ENCODE peak calls at places on chromosomes 5 and 9, in seven cellular contexts. S is tibial nerve, L is astrocyte, F is glutamatergic neuron, H is BE2C, X is bronchial epithelial cell, J is neural crest cell. V is an unnamed sample.

GRCh38 chr5:109693535-109694152 is 3.9 kb downstream of the MAN2A1 start:
- DNase-seq in X (peak; percentile 63), J (no peak), S (no peak), H (no peak), F (no peak), L (peak; percentile 67), V (no peak)

GRCh38 chr5:150155258-150156032 is at the start of gene PDGFRB:
- DNase-seq in L (peak; percentile 78), X (no peak), S (peak; percentile 93), H (peak; percentile 95), F (peak; percentile 60), J (peak; percentile 58), V (peak; percentile 77)

GRCh38 chr5:122774519-122774860 is 390 bp upstream of the SNX2 start:
- DNase-seq in S (no peak), J (no peak), X (no peak), L (no peak), F (no peak), H (no peak), V (no peak)

GRCh38 chr5:168300377-168301182 is 9.1 kb downstream of the WWC1 start:
- DNase-seq in X (peak; percentile 55), J (no peak), L (no peak), F (no peak), H (no peak), S (no peak), V (peak; percentile 21)

GRCh38 chr5:180832638-180833068 is 28.4 kb downstream of the ZFP62 start:
- DNase-seq in X (no peak), H (no peak), J (no peak), S (no peak), F (no peak), L (no peak), V (no peak)

GRCh38 chr5:173829826-173830225 is 58.3 kb upstream of the CPEB4 start:
- DNase-seq in F (no peak), L (peak; percentile 48), S (no peak), X (peak; percentile 79), H (peak; percentile 47), J (no peak), V (peak; percentile 15)

GRCh38 chr9:132283863-132284262 is 70.9 kb downstream of the SETX start:
- DNase-seq in J (no peak), F (no peak), H (no peak), L (peak; percentile 57), S (no peak), X (no peak), V (no peak)

GRCh38 chr5:151214614-151215545 is 9.0 kb downstream of the CCDC69 start:
- DNase-seq in L (no peak), H (no peak), F (no peak), S (no peak), X (peak; percentile 74), J (no peak), V (no peak)

GRCh38 chr9:68980341-68980914 is 33.5 kb downstream of the PRKACG start:
- DNase-seq in X (no peak), H (no peak), J (no peak), S (no peak), F (no peak), L (no peak), V (no peak)

GRCh38 chr9:110319781-110320180 is 17.9 kb downstream of the TXNDC8 start:
- DNase-seq in H (no peak), J (no peak), X (peak; percentile 29), F (no peak), S (no peak), L (no peak), V (no peak)

GRCh38 chr9:103410059-103410458 is 414.9 kb downstream of the CYLC2 start:
- DNase-seq in X (no peak), F (no peak), H (no peak), L (no peak), S (no peak), J (no peak), V (no peak)

GRCh38 chr5:145658435-145658834 is 176.7 kb downstream of the PRELID2 start:
- DNase-seq in X (no peak), F (no peak), S (no peak), J (no peak), L (no peak), H (no peak), V (no peak)

GRCh38 chr5:176429972-176430371 is 13.6 kb upstream of the CLTB start:
- DNase-seq in H (no peak), F (no peak), L (no peak), J (no peak), X (no peak), S (no peak), V (no peak)

GRCh38 chr5:148912714-148913398 is 86.4 kb downstream of the ADRB2 start:
- DNase-seq in H (no peak), X (peak; percentile 100), S (no peak), J (no peak), L (peak; percentile 98), F (no peak), V (no peak)

GRCh38 chr5:52015760-52016159 is 632.5 kb downstream of the ISL1 start:
- DNase-seq in L (no peak), F (no peak), H (no peak), S (no peak), X (no peak), J (no peak), V (no peak)

GRCh38 chr5:158390556-158390955 is 531.6 kb upstream of the CLINT1 start:
- DNase-seq in L (peak; percentile 58), J (no peak), H (no peak), X (peak; percentile 82), F (no peak), S (no peak), V (no peak)

GRCh38 chr5:113283558-113283957 is 151.2 kb downstream of the TSSK1B start:
- DNase-seq in S (no peak), H (no peak), F (no peak), X (no peak), J (no peak), L (no peak), V (no peak)

GRCh38 chr5:127313847-127314473 is 23.4 kb downstream of the MEGF10 start:
- DNase-seq in X (peak; percentile 36), J (peak; percentile 50), L (no peak), H (peak; percentile 66), F (peak; percentile 82), S (peak; percentile 50), V (peak; percentile 69)

GRCh38 chr5:117161718-117162386 is 587.2 kb upstream of the SEMA6A start:
- DNase-seq in S (no peak), F (no peak), L (no peak), J (no peak), X (no peak), H (no peak), V (no peak)

GRCh38 chr5:178293815-178294214 is 61.2 kb upstream of the PHYKPL start:
- DNase-seq in F (peak; percentile 3), J (no peak), X (no peak), L (no peak), H (no peak), S (no peak), V (no peak)

GRCh38 chr9:103245369-103245768 is 250.2 kb downstream of the CYLC2 start:
- DNase-seq in S (no peak), X (peak; percentile 2), J (no peak), H (no peak), F (no peak), L (no peak), V (no peak)

DNA sequence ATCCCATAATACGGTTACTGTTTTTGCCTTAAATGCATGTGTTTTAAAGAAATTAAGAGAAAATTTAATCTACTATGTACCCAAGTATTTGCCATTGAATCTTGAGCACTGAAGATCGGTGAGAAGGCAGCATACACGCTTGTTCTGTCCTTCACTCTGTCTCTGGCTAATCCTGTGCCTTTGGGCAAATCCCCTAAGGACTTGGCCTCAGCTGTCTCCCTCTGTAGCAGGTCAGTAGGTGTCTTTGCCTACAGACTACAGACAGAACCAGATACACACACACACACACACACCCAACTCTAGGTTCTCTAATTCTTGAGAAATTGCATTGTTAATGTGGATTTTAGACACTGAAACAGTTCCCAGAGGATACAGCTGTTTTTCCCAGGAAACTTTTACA is 117.4 kb downstream of the WDR41 start:
- DNase-seq in J (no peak), X (no peak), F (peak; percentile 59), H (no peak), L (no peak), S (no peak), V (no peak)
- TF ChIP-seq CTCF in J (no peak), X (no peak), F (no peak), H (no peak), L (no peak), S (no peak), V (no peak)

GRCh38 chr9:34256987-34257585 is 72.0 kb downstream of the KIF24 start:
- DNase-seq in F (no peak), S (peak; percentile 48), J (no peak), L (no peak), X (no peak), H (no peak), V (no peak)
- TF ChIP-seq CTCF in F (no peak), S (no peak), J (no peak), L (no peak), X (no peak), H (no peak), V (no peak)

DNA sequence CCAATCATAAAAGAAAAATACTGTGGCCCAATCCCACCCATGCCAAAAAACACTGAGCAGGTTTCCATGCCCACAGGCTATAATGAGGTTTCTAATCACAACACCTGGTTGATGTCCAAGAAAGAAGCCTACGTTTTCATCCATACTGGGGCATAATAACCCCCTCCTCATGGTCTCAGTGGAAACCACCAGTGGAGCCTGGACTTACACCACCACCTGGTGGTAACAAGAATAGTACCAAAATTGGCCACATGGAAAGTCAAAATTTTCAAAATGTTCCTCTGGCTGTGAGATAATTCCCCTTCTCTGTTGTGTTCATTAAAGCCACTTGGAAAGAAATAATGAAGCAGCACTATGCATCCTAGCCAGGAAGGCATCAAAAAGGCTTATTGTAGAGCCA is 687.3 kb upstream of the ST8SIA4 start:
- DNase-seq in H (peak; percentile 44), S (no peak), L (no peak), X (peak; percentile 11), F (no peak), J (no peak), V (no peak)
- TF ChIP-seq CTCF in H (peak; percentile 80), S (no peak), L (peak; percentile 42), X (peak; percentile 40), F (no peak), J (peak; percentile 49), V (peak; percentile 36)

GRCh38 chr5:13658761-13659160 is 285.7 kb downstream of the DNAH5 start:
- DNase-seq in F (no peak), S (no peak), H (no peak), X (peak; percentile 99), J (no peak), L (no peak), V (no peak)

GRCh38 chr5:13662646-13663045 is 281.8 kb downstream of the DNAH5 start:
- DNase-seq in H (no peak), J (no peak), X (peak; percentile 59), L (peak; percentile 33), F (no peak), S (no peak), V (no peak)

GRCh38 chr5:13664377-13664776 is 280.1 kb downstream of the DNAH5 start:
- DNase-seq in S (no peak), L (peak; percentile 93), H (no peak), J (no peak), X (peak; percentile 99), F (no peak), V (no peak)

GRCh38 chr5:13659391-13659790 is 285.1 kb downstream of the DNAH5 start:
- DNase-seq in H (no peak), X (peak; percentile 37), S (no peak), J (no peak), L (peak; percentile 11), F (no peak), V (no peak)

DNA sequence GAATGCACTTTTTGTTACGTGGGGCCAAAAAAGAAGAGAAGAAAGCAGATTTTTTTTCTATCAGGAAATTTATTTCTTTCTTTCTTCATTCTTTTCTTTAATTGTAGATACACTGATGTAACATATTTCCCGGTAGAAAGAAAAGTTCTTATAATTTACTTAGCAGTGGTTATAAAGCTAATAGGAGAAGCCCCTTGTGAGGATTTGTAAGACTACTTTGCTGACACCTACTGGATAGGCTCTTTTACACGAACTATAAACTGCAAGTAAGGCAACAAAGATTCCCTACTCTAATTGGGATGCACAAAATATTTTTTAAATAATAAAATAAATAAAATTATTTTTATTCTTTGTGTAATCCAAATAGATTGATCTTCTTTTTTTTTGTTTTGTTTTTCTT is 284.4 kb downstream of the DNAH5 start:
- DNase-seq in S (no peak), F (no peak), H (no peak), L (peak; percentile 7), J (no peak), X (peak; percentile 70), V (no peak)
- TF ChIP-seq CTCF in S (no peak), F (no peak), H (no peak), L (peak; percentile 5), J (peak; percentile 33), X (peak; percentile 3), V (no peak)

V was measured in nephron progenitor cell.